ENCODE peak calls at places on chromosomes 6 and 20, in six cellular contexts. T is GM03348; F is effector CD4-positive, alpha-beta T cell; Q is HTR-8/SVneo; N is body of pancreas; J is ecto neural progenitor cell. M is an unnamed sample.

GRCh38 chr20:50602432-50603088 is 88.8 kb downstream of the RIPOR3 start:
- DNase-seq in N (no peak), T (no peak), F (no peak), Q (no peak), J (no peak), M (no peak)

GRCh38 chr20:10125757-10126156 is 91.0 kb downstream of the ANKEF1 start:
- DNase-seq in N (no peak), T (no peak), J (no peak), Q (no peak), F (no peak), M (no peak)

GRCh38 chr20:8272758-8273157 is 140.7 kb downstream of the PLCB1 start:
- DNase-seq in T (no peak), Q (no peak), F (no peak), J (no peak), N (no peak), M (no peak)

GRCh38 chr6:118580585-118581419 is 32.7 kb downstream of the PLN start:
- DNase-seq in T (peak), F (peak), Q (peak), J (peak), N (peak), M (peak)

GRCh38 chr20:58719258-58719657 is 26.7 kb downstream of the NPEPL1 start:
- DNase-seq in N (no peak), T (peak), J (peak), F (no peak), Q (no peak), M (no peak)

GRCh38 chr6:43579171-43579570 is 3.2 kb downstream of the POLH start:
- DNase-seq in T (no peak), Q (no peak), N (no peak), F (no peak), J (no peak), M (no peak)

GRCh38 chr6:36698196-36698595 is 570 bp downstream of the RAB44 start:
- DNase-seq in F (no peak), Q (no peak), T (no peak), J (no peak), N (no peak), M (no peak)

GRCh38 chr6:69818223-69818930 is 21.6 kb upstream of the LMBRD1 start:
- DNase-seq in N (no peak), F (no peak), J (no peak), Q (no peak), T (no peak), M (no peak)

GRCh38 chr6:90458353-90459224 is 128.3 kb downstream of the MAP3K7 start:
- DNase-seq in Q (no peak), J (no peak), N (no peak), T (no peak), F (peak), M (no peak)

GRCh38 chr20:33602826-33603590 is 59.1 kb upstream of the C20orf144 start:
- DNase-seq in N (no peak), F (no peak), J (no peak), T (no peak), Q (no peak), M (no peak)

GRCh38 chr6:161104966-161105365 is 113.4 kb downstream of the MAP3K4 start:
- DNase-seq in J (no peak), N (no peak), F (no peak), T (peak), Q (no peak), M (peak)

GRCh38 chr6:163466839-163467390 is 52.4 kb downstream of the QKI start:
- DNase-seq in T (no peak), F (no peak), Q (no peak), N (no peak), J (no peak), M (no peak)

GRCh38 chr20:53423587-53424146 is 170.0 kb downstream of the ZNF217 start:
- DNase-seq in N (no peak), J (no peak), Q (no peak), T (no peak), F (no peak), M (no peak)

GRCh38 chr6:2505624-2506023 is 245.1 kb downstream of the MYLK4 start:
- DNase-seq in Q (no peak), N (no peak), J (peak), T (no peak), F (no peak), M (no peak)

GRCh38 chr20:47857142-47857993 is 72.1 kb upstream of the SULF2 start:
- DNase-seq in N (no peak), T (peak), Q (no peak), F (no peak), J (no peak), M (peak)

GRCh38 chr6:77015350-77015749 is 447.9 kb downstream of the HTR1B start:
- DNase-seq in N (no peak), F (no peak), T (peak), Q (no peak), J (no peak), M (peak)

GRCh38 chr6:167338551-167339117 is 13.7 kb downstream of the TTLL2 start:
- DNase-seq in N (no peak), F (no peak), T (no peak), J (no peak), Q (no peak), M (no peak)

GRCh38 chr20:21048841-21049273 is 57.3 kb downstream of the LINC00237 start:
- DNase-seq in J (peak), F (peak), T (peak), Q (peak), N (peak), M (no peak)

GRCh38 chr20:4714818-4715217 is 6.9 kb upstream of the PRND start:
- DNase-seq in T (no peak), Q (no peak), F (no peak), J (no peak), N (no peak), M (no peak)

GRCh38 chr20:62219992-62220665 is at the start of gene HRH3:
- DNase-seq in N (peak), F (peak), Q (peak), T (peak), J (peak), M (no peak)

GRCh38 chr6:15715060-15715459 is 52.2 kb upstream of the DTNBP1 start:
- DNase-seq in N (no peak), Q (no peak), J (no peak), F (no peak), T (no peak), M (no peak)

GRCh38 chr20:45408646-45409213 is 641 bp downstream of the DBNDD2 start:
- DNase-seq in Q (no peak), F (no peak), N (peak), J (no peak), T (no peak), M (no peak)

GRCh38 chr20:4193053-4193452 is 177.7 kb upstream of the RNF24 start:
- DNase-seq in T (no peak), Q (no peak), N (no peak), F (no peak), J (no peak), M (no peak)

GRCh38 chr6:161031721-161032495 is 40.3 kb downstream of the MAP3K4 start:
- DNase-seq in Q (no peak), T (peak), J (no peak), N (no peak), F (no peak), M (peak)

GRCh38 chr20:58233881-58234528 is 5.6 kb upstream of the ANKRD60 start:
- DNase-seq in T (peak), J (peak), Q (peak), F (peak), N (no peak), M (no peak)

GRCh38 chr6:149078383-149078782 is 239.1 kb upstream of the TAB2 start:
- DNase-seq in J (no peak), F (no peak), T (no peak), N (no peak), Q (no peak), M (no peak)

M was measured in retinal pigment epithelial cell.